ENCODE peak calls at places on chromosomes 4 and X, in nine cellular contexts. I, F, V, D, Y, U, J, M and R are unnamed samples.

GRCh38 chrX:133534172-133534571 is 118.9 kb upstream of the GPC4 start:
- DNase-seq in I (no peak), F (no peak), V (no peak), D (no peak), Y (no peak), U (no peak), J (no peak), M (no peak), R (no peak)

GRCh38 chr4:152258804-152259708 is 276.8 kb downstream of the FBXW7 start:
- DNase-seq in I (no peak), F (peak), V (no peak), D (no peak), Y (no peak), U (no peak), J (no peak), M (no peak), R (no peak)

GRCh38 chr4:146428298-146428697 is 93.4 kb downstream of the SLC10A7 start:
- DNase-seq in I (no peak), F (no peak), V (no peak), D (no peak), Y (no peak), U (no peak), J (no peak), M (no peak), R (no peak)

GRCh38 chrX:65926095-65927019 is 113.5 kb downstream of the VSIG4 start:
- DNase-seq in I (no peak), F (no peak), V (no peak), D (no peak), Y (no peak), U (no peak), J (peak), M (no peak), R (peak)

GRCh38 chr4:182768821-182769220 is 148.4 kb downstream of the DCTD start:
- DNase-seq in I (no peak), F (no peak), V (no peak), D (no peak), Y (no peak), U (no peak), J (no peak), M (no peak), R (no peak)

GRCh38 chr4:153518637-153519384 is 52.7 kb downstream of the TMEM131L start:
- DNase-seq in I (no peak), F (no peak), V (no peak), D (no peak), Y (no peak), U (no peak), J (no peak), M (no peak), R (no peak)

GRCh38 chr4:89109841-89110540 is 1.3 kb upstream of the TIGD2 start:
- DNase-seq in I (no peak), F (no peak), V (peak), D (no peak), Y (no peak), U (no peak), J (no peak), M (no peak), R (no peak)

GRCh38 chr4:85603437-85604336 is 128.7 kb downstream of the ARHGAP24 start:
- DNase-seq in I (no peak), F (no peak), V (no peak), D (no peak), Y (no peak), U (no peak), J (no peak), M (no peak), R (no peak)

GRCh38 chrX:128106630-128107029 is 54.4 kb upstream of the ACTRT1 start:
- DNase-seq in I (no peak), F (no peak), V (peak), D (no peak), Y (no peak), U (no peak), J (no peak), M (peak), R (no peak)

GRCh38 chr4:176193898-176194297 is 1.5 kb downstream of the SPATA4 start:
- DNase-seq in I (no peak), F (no peak), V (no peak), D (no peak), Y (no peak), U (no peak), J (no peak), M (no peak), R (no peak)